ENCODE peak calls at places on chromosomes 4 and X, in seven cellular contexts. A, I, Y, B, D, U and T are unnamed samples.

GRCh38 chrX:44308869-44309268 is 34.6 kb downstream of the EFHC2 start:
- DNase-seq in A (no peak), I (no peak), Y (peak), B (no peak), D (no peak), U (no peak), T (no peak)

GRCh38 chr4:11426716-11427115 is 2.0 kb downstream of the HS3ST1 start:
- DNase-seq in A (no peak), I (no peak), Y (no peak), B (no peak), D (peak), U (no peak), T (no peak)

GRCh38 chrX:54166915-54167314 is 16.1 kb downstream of the FAM120C start:
- DNase-seq in A (no peak), I (no peak), Y (peak), B (no peak), D (no peak), U (no peak), T (no peak)

GRCh38 chr4:124191329-124191728 is 521.2 kb downstream of the ANKRD50 start:
- DNase-seq in A (no peak), I (no peak), Y (no peak), B (no peak), D (peak), U (no peak), T (no peak)

GRCh38 chrX:22323541-22323940 is 50.8 kb downstream of the CBLL2 start:
- DNase-seq in A (peak), I (no peak), Y (no peak), B (no peak), D (peak), U (no peak), T (no peak)

GRCh38 chr4:105277702-105278101 is 131.0 kb downstream of the TET2 start:
- DNase-seq in A (no peak), I (no peak), Y (peak), B (no peak), D (no peak), U (no peak), T (no peak)

GRCh38 chr4:104524591-104524990 is 29.9 kb upstream of the CXXC4 start:
- DNase-seq in A (peak), I (no peak), Y (no peak), B (no peak), D (peak), U (no peak), T (no peak)

GRCh38 chrX:122046226-122046625 is 998.8 kb downstream of the GLUD2 start:
- DNase-seq in A (no peak), I (no peak), Y (no peak), B (no peak), D (peak), U (no peak), T (no peak)

GRCh38 chrX:68833855-68834331 is 5.1 kb downstream of the EFNB1 start:
- DNase-seq in A (no peak), I (no peak), Y (no peak), B (no peak), D (peak), U (no peak), T (no peak)

GRCh38 chr4:186623546-186623945 is 68.2 kb upstream of the MTNR1A start:
- DNase-seq in A (no peak), I (no peak), Y (no peak), B (no peak), D (no peak), U (no peak), T (no peak)

GRCh38 chr4:48137766-48138349 is 3.8 kb upstream of the TXK start:
- DNase-seq in A (no peak), I (no peak), Y (no peak), B (no peak), D (no peak), U (no peak), T (no peak)

GRCh38 chr4:9703391-9703790 is 78.0 kb upstream of the DRD5 start:
- DNase-seq in A (no peak), I (peak), Y (peak), B (peak), D (peak), U (no peak), T (peak)

GRCh38 chr4:125359960-125360628 is 45.3 kb downstream of the FAT4 start:
- DNase-seq in A (no peak), I (no peak), Y (no peak), B (no peak), D (no peak), U (no peak), T (no peak)

GRCh38 chr4:8534129-8534528 is 46.1 kb upstream of the GPR78 start:
- DNase-seq in A (no peak), I (peak), Y (no peak), B (no peak), D (peak), U (no peak), T (no peak)

GRCh38 chr4:17869327-17869726 is 58.5 kb downstream of the NCAPG start:
- DNase-seq in A (no peak), I (no peak), Y (no peak), B (no peak), D (no peak), U (no peak), T (no peak)

GRCh38 chrX:132467029-132467428 is 21.8 kb downstream of the MBNL3 start:
- DNase-seq in A (no peak), I (no peak), Y (no peak), B (no peak), D (no peak), U (no peak), T (no peak)

GRCh38 chrX:22164770-22165388 is 107.8 kb upstream of the CBLL2 start:
- DNase-seq in A (no peak), I (no peak), Y (no peak), B (no peak), D (peak), U (no peak), T (no peak)

GRCh38 chrX:107673933-107674479 is 45.7 kb downstream of the PRPS1 start:
- DNase-seq in A (peak), I (peak), Y (no peak), B (peak), D (peak), U (peak), T (peak)

GRCh38 chr4:185836268-185837084 is 24.5 kb upstream of the SORBS2 start:
- DNase-seq in A (no peak), I (no peak), Y (no peak), B (no peak), D (no peak), U (no peak), T (no peak)

GRCh38 chr4:138724530-138724929 is 291.1 kb upstream of the NOCT start:
- DNase-seq in A (no peak), I (no peak), Y (no peak), B (no peak), D (no peak), U (no peak), T (no peak)

GRCh38 chr4:22348410-22348809 is 167.5 kb downstream of the ADGRA3 start:
- DNase-seq in A (no peak), I (no peak), Y (no peak), B (no peak), D (no peak), U (no peak), T (no peak)

GRCh38 chrX:154448484-154448883 is 4.5 kb downstream of the FAM50A start:
- DNase-seq in A (no peak), I (no peak), Y (no peak), B (no peak), D (no peak), U (no peak), T (no peak)

GRCh38 chr4:112170451-112170993 is 25.3 kb downstream of the FAM241A start:
- DNase-seq in A (peak), I (no peak), Y (no peak), B (no peak), D (peak), U (no peak), T (no peak)

GRCh38 chrX:148592595-148592994 is 92.2 kb downstream of the AFF2 start:
- DNase-seq in A (no peak), I (no peak), Y (no peak), B (no peak), D (no peak), U (no peak), T (no peak)

GRCh38 chrX:139008185-139008584 is 296.7 kb upstream of the FGF13 start:
- DNase-seq in A (no peak), I (no peak), Y (no peak), B (no peak), D (no peak), U (no peak), T (no peak)

GRCh38 chrX:119672252-119672825 is 20.6 kb downstream of the SEPTIN6 start:
- DNase-seq in A (no peak), I (no peak), Y (peak), B (no peak), D (no peak), U (no peak), T (no peak)

GRCh38 chr4:161555689-161556660 is 607.8 kb downstream of the FSTL5 start:
- DNase-seq in A (peak), I (no peak), Y (no peak), B (no peak), D (peak), U (no peak), T (no peak)

GRCh38 chr4:144507309-144508101 is 138.5 kb upstream of the HHIP start:
- DNase-seq in A (no peak), I (no peak), Y (no peak), B (no peak), D (no peak), U (no peak), T (no peak)

GRCh38 chr4:146852365-146852764 is 93.3 kb downstream of the TTC29 start:
- DNase-seq in A (no peak), I (no peak), Y (no peak), B (peak), D (no peak), U (no peak), T (no peak)